ENCODE peak calls at places on chromosome 14, in seven cellular contexts. One of them, this sample, is unnamed.

GRCh38 chr14:73283592-73284379 is 46.5 kb downstream of the PAPLN start:
- DNase-seq in uterus: no peak
- DNase-seq in ovary: no peak
- DNase-seq in lung: no peak
- DNase-seq in IMR-90: peak; percentile 42
- DNase-seq in AG04450: no peak
- DNase-seq in left ventricle myocardium inferior: no peak
- DNase-seq in this sample: no peak

GRCh38 chr14:27096091-27096490 is 498.3 kb upstream of the NOVA1 start:
- DNase-seq in uterus: no peak
- DNase-seq in ovary: no peak
- DNase-seq in lung: no peak
- DNase-seq in IMR-90: no peak
- DNase-seq in AG04450: no peak
- DNase-seq in left ventricle myocardium inferior: no peak
- DNase-seq in this sample: no peak

GRCh38 chr14:22071001-22071400 is 397.4 kb upstream of the OR4E1 start:
- DNase-seq in uterus: no peak
- DNase-seq in ovary: no peak
- DNase-seq in lung: no peak
- DNase-seq in IMR-90: no peak
- DNase-seq in AG04450: no peak
- DNase-seq in left ventricle myocardium inferior: no peak
- DNase-seq in this sample: peak; percentile 60

GRCh38 chr14:77141592-77142288 is at the start of gene ZDHHC22:
- DNase-seq in uterus: no peak
- DNase-seq in ovary: no peak
- DNase-seq in lung: no peak
- DNase-seq in IMR-90: no peak
- DNase-seq in AG04450: no peak
- DNase-seq in left ventricle myocardium inferior: no peak
- DNase-seq in this sample: no peak

GRCh38 chr14:95413289-95414215 is 93.8 kb upstream of the CLMN start:
- DNase-seq in uterus: no peak
- DNase-seq in ovary: no peak
- DNase-seq in lung: no peak
- DNase-seq in IMR-90: peak; percentile 10
- DNase-seq in AG04450: no peak
- DNase-seq in left ventricle myocardium inferior: no peak
- DNase-seq in this sample: no peak

GRCh38 chr14:21084988-21085853 is 13.2 kb downstream of the ZNF219 start:
- DNase-seq in uterus: no peak
- DNase-seq in ovary: no peak
- DNase-seq in lung: peak; percentile 59
- DNase-seq in IMR-90: peak; percentile 91
- DNase-seq in AG04450: no peak
- DNase-seq in left ventricle myocardium inferior: no peak
- DNase-seq in this sample: no peak

GRCh38 chr14:96086574-96087077 is 47.5 kb downstream of the C14orf132 start:
- DNase-seq in uterus: no peak
- DNase-seq in ovary: no peak
- DNase-seq in lung: no peak
- DNase-seq in IMR-90: peak; percentile 25
- DNase-seq in AG04450: no peak
- DNase-seq in left ventricle myocardium inferior: no peak
- DNase-seq in this sample: no peak

GRCh38 chr14:67420102-67420739 is 8.3 kb upstream of the PLEK2 start:
- DNase-seq in uterus: no peak
- DNase-seq in ovary: no peak
- DNase-seq in lung: no peak
- DNase-seq in IMR-90: no peak
- DNase-seq in AG04450: no peak
- DNase-seq in left ventricle myocardium inferior: no peak
- DNase-seq in this sample: no peak

GRCh38 chr14:71492346-71492745 is 439.9 kb upstream of the RGS6 start:
- DNase-seq in uterus: no peak
- DNase-seq in ovary: no peak
- DNase-seq in lung: no peak
- DNase-seq in IMR-90: peak; percentile 84
- DNase-seq in AG04450: peak; percentile 63
- DNase-seq in left ventricle myocardium inferior: no peak
- DNase-seq in this sample: no peak

GRCh38 chr14:94450722-94451090 is 1.9 kb downstream of the SERPINA11 start:
- DNase-seq in uterus: no peak
- DNase-seq in ovary: no peak
- DNase-seq in lung: no peak
- DNase-seq in IMR-90: no peak
- DNase-seq in AG04450: no peak
- DNase-seq in left ventricle myocardium inferior: no peak
- DNase-seq in this sample: no peak

GRCh38 chr14:22886500-22887259 is 3.7 kb downstream of the REM2 start:
- DNase-seq in uterus: peak; percentile 80
- DNase-seq in ovary: peak; percentile 79
- DNase-seq in lung: peak; percentile 84
- DNase-seq in IMR-90: peak; percentile 13
- DNase-seq in AG04450: no peak
- DNase-seq in left ventricle myocardium inferior: peak; percentile 71
- DNase-seq in this sample: peak; percentile 85

GRCh38 chr14:25868521-25869314 is 729.1 kb downstream of the NOVA1 start:
- DNase-seq in uterus: no peak
- DNase-seq in ovary: no peak
- DNase-seq in lung: no peak
- DNase-seq in IMR-90: no peak
- DNase-seq in AG04450: no peak
- DNase-seq in left ventricle myocardium inferior: no peak
- DNase-seq in this sample: no peak

GRCh38 chr14:105087963-105088811 is 23.0 kb upstream of the GPR132 start:
- DNase-seq in uterus: peak; percentile 80
- DNase-seq in ovary: peak; percentile 77
- DNase-seq in lung: peak; percentile 63
- DNase-seq in IMR-90: peak; percentile 74
- DNase-seq in AG04450: no peak
- DNase-seq in left ventricle myocardium inferior: peak; percentile 62
- DNase-seq in this sample: no peak

GRCh38 chr14:101894365-101895113 is 69.8 kb upstream of the DYNC1H1 start:
- DNase-seq in uterus: no peak
- DNase-seq in ovary: no peak
- DNase-seq in lung: no peak
- DNase-seq in IMR-90: no peak
- DNase-seq in AG04450: no peak
- DNase-seq in left ventricle myocardium inferior: no peak
- DNase-seq in this sample: no peak

GRCh38 chr14:30673071-30673470 is 51.0 kb downstream of the SCFD1 start:
- DNase-seq in uterus: no peak
- DNase-seq in ovary: no peak
- DNase-seq in lung: no peak
- DNase-seq in IMR-90: no peak
- DNase-seq in AG04450: no peak
- DNase-seq in left ventricle myocardium inferior: no peak
- DNase-seq in this sample: no peak

GRCh38 chr14:81465507-81466228 is 65.5 kb upstream of the STON2 start:
- DNase-seq in uterus: no peak
- DNase-seq in ovary: no peak
- DNase-seq in lung: peak; percentile 61
- DNase-seq in IMR-90: no peak
- DNase-seq in AG04450: no peak
- DNase-seq in left ventricle myocardium inferior: no peak
- DNase-seq in this sample: no peak

GRCh38 chr14:45698462-45699134 is 445.6 kb upstream of the MIS18BP1 start:
- DNase-seq in uterus: no peak
- DNase-seq in ovary: no peak
- DNase-seq in lung: no peak
- DNase-seq in IMR-90: no peak
- DNase-seq in AG04450: no peak
- DNase-seq in left ventricle myocardium inferior: no peak
- DNase-seq in this sample: no peak

GRCh38 chr14:89866458-89866857 is 88.1 kb downstream of the EFCAB11 start:
- DNase-seq in uterus: no peak
- DNase-seq in ovary: no peak
- DNase-seq in lung: no peak
- DNase-seq in IMR-90: no peak
- DNase-seq in AG04450: no peak
- DNase-seq in left ventricle myocardium inferior: no peak
- DNase-seq in this sample: no peak

GRCh38 chr14:68723808-68724268 is 69.0 kb downstream of the ZFP36L1 start:
- DNase-seq in uterus: no peak
- DNase-seq in ovary: no peak
- DNase-seq in lung: no peak
- DNase-seq in IMR-90: no peak
- DNase-seq in AG04450: no peak
- DNase-seq in left ventricle myocardium inferior: no peak
- DNase-seq in this sample: no peak
- H3K27ac ChIP-seq in uterus: peak overlapping the region; percentile 50
- H3K27ac ChIP-seq in ovary: no peak overlapping the region
- H3K27ac ChIP-seq in lung: no peak overlapping the region
- H3K27ac ChIP-seq in IMR-90: no peak overlapping the region
- H3K27ac ChIP-seq in AG04450: no peak overlapping the region
- H3K27ac ChIP-seq in left ventricle myocardium inferior: peak overlapping the region; percentile 60
- H3K27ac ChIP-seq in this sample: no peak overlapping the region

DNA sequence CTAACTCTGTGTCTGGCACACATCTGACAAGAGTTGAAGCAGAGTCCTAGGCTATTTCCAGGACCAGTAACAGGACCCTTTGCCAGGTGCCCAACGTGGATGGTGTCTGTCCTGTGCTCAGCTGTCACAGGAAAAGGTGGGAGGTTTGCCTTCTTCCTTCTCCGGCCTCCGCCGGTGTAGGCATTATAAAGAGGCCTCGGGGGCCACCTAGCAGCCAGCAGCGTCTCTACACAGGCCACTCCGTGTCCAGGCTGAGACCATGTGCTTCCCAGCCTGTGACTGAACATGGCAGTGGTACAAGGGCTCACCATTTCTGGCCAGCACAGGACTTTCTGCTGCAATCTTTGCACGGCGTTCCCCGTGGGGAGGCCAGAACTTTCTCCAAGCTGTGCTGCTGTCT is 60.7 kb upstream of the GPATCH2L start:
- DNase-seq in uterus: peak; percentile 64
- DNase-seq in ovary: no peak
- DNase-seq in lung: no peak
- DNase-seq in IMR-90: no peak
- DNase-seq in AG04450: no peak
- DNase-seq in left ventricle myocardium inferior: peak; percentile 65
- DNase-seq in this sample: no peak
- TF ChIP-seq CTCF in uterus: peak; percentile 17
- TF ChIP-seq CTCF in ovary: no peak
- TF ChIP-seq CTCF in lung: no peak
- TF ChIP-seq CTCF in IMR-90: no peak
- TF ChIP-seq CTCF in AG04450: no peak
- TF ChIP-seq CTCF in left ventricle myocardium inferior: peak; percentile 48
- TF ChIP-seq CTCF in this sample: no peak

DNA sequence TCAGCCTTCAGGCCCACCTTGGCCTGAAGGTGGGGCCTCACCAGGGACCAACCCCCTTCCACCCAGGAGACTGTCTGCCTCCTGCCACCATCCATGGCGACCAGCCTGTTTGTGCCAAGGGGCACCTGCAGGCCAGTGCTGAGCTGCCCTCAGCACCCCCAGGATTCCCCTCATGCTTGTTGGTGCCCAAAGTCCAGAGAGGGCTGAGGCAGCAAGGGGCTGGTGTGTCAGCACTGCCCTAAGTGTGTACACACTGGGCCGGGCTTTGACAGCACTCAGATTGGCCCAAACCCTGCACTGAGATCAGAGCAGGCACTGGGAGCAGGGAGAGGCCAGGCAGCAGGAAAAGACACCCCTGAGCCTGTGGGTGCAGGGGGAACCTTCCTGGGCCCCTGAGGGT is 18.6 kb downstream of the SYNJ2BP start:
- DNase-seq in uterus: no peak
- DNase-seq in ovary: no peak
- DNase-seq in lung: no peak
- DNase-seq in IMR-90: no peak
- DNase-seq in AG04450: no peak
- DNase-seq in left ventricle myocardium inferior: no peak
- DNase-seq in this sample: no peak
- H3K27ac ChIP-seq in uterus: no peak overlapping the region
- H3K27ac ChIP-seq in ovary: no peak overlapping the region
- H3K27ac ChIP-seq in lung: no peak overlapping the region
- H3K27ac ChIP-seq in IMR-90: no peak overlapping the region
- H3K27ac ChIP-seq in AG04450: no peak overlapping the region
- H3K27ac ChIP-seq in left ventricle myocardium inferior: no peak overlapping the region
- H3K27ac ChIP-seq in this sample: no peak overlapping the region

DNA sequence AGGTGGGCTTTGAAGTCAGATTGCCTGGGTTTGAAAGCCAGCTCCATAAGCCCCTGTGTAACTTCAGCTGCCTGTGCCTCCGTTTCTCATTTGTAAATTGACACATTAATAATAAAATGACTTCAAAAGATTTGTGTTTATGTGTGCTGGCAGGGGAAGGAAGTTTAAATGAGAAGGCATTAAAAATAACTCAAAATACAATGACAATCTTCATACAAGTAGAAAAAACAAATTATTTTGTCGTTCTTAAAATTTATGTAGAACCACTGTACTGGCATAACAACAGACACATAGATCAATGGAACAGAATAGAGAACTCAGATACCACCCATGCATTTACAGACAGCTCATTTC is 83.0 kb downstream of the PPM1A start:
- DNase-seq in uterus: no peak
- DNase-seq in ovary: no peak
- DNase-seq in lung: no peak
- DNase-seq in IMR-90: no peak
- DNase-seq in AG04450: no peak
- DNase-seq in left ventricle myocardium inferior: no peak
- DNase-seq in this sample: no peak
- TF ChIP-seq CTCF in uterus: no peak
- TF ChIP-seq CTCF in ovary: no peak
- TF ChIP-seq CTCF in lung: no peak
- TF ChIP-seq CTCF in IMR-90: no peak
- TF ChIP-seq CTCF in AG04450: no peak
- TF ChIP-seq CTCF in left ventricle myocardium inferior: no peak
- TF ChIP-seq CTCF in this sample: peak; percentile 43

GRCh38 chr14:64709126-64709525 is 4.9 kb downstream of the PLEKHG3 start:
- DNase-seq in uterus: no peak
- DNase-seq in ovary: no peak
- DNase-seq in lung: no peak
- DNase-seq in IMR-90: no peak
- DNase-seq in AG04450: no peak
- DNase-seq in left ventricle myocardium inferior: no peak
- DNase-seq in this sample: no peak
- H3K27ac ChIP-seq in uterus: peak overlapping the region; percentile 94
- H3K27ac ChIP-seq in ovary: no peak overlapping the region
- H3K27ac ChIP-seq in lung: peak overlapping the region; percentile 80
- H3K27ac ChIP-seq in IMR-90: no peak overlapping the region
- H3K27ac ChIP-seq in AG04450: no peak overlapping the region
- H3K27ac ChIP-seq in left ventricle myocardium inferior: peak overlapping the region; percentile 91
- H3K27ac ChIP-seq in this sample: peak overlapping the region; percentile 13